ENCODE peak calls at places on chromosomes 7 and 10, in five cellular contexts. One of them, this sample, is unnamed.

GRCh38 chr7:127047521-127047920 is 205.2 kb downstream of the GRM8 start:
- DNase-seq in HepG2: no peak
- DNase-seq in GM12878: no peak
- DNase-seq in psoas muscle: no peak
- DNase-seq in IMR-90: no peak
- DNase-seq in this sample: peak; percentile 3

GRCh38 chr10:7804216-7804615 is 14.1 kb upstream of the TAF3 start:
- DNase-seq in GM12878: no peak
- DNase-seq in HepG2: no peak
- DNase-seq in psoas muscle: no peak
- DNase-seq in IMR-90: no peak
- DNase-seq in this sample: no peak

GRCh38 chr10:110792476-110792875 is 79.3 kb upstream of the PDCD4 start:
- DNase-seq in GM12878: no peak
- DNase-seq in psoas muscle: no peak
- DNase-seq in IMR-90: no peak
- DNase-seq in HepG2: no peak
- DNase-seq in this sample: no peak

GRCh38 chr10:47079177-47079580 is 168.0 kb downstream of the PTPN20 start:
- DNase-seq in psoas muscle: no peak
- DNase-seq in HepG2: no peak
- DNase-seq in IMR-90: peak; percentile 67
- DNase-seq in GM12878: no peak
- DNase-seq in this sample: peak; percentile 4

GRCh38 chr7:39339591-39339990 is 226.6 kb upstream of the YAE1 start:
- DNase-seq in HepG2: no peak
- DNase-seq in IMR-90: no peak
- DNase-seq in GM12878: no peak
- DNase-seq in psoas muscle: no peak
- DNase-seq in this sample: no peak

GRCh38 chr10:110643670-110644597 is at the start of gene RBM20:
- DNase-seq in HepG2: no peak
- DNase-seq in IMR-90: no peak
- DNase-seq in GM12878: no peak
- DNase-seq in psoas muscle: peak; percentile 62
- DNase-seq in this sample: no peak

GRCh38 chr10:117159390-117159789 is 21.3 kb upstream of the VAX1 start:
- DNase-seq in GM12878: no peak
- DNase-seq in psoas muscle: no peak
- DNase-seq in HepG2: no peak
- DNase-seq in IMR-90: no peak
- DNase-seq in this sample: no peak

GRCh38 chr7:133910761-133911160 is 216.4 kb upstream of the LRGUK start:
- DNase-seq in GM12878: no peak
- DNase-seq in HepG2: no peak
- DNase-seq in IMR-90: no peak
- DNase-seq in psoas muscle: no peak
- DNase-seq in this sample: no peak

GRCh38 chr7:64558323-64558705 is 4.6 kb downstream of the ZNF680 start:
- DNase-seq in IMR-90: no peak
- DNase-seq in psoas muscle: no peak
- DNase-seq in HepG2: no peak
- DNase-seq in GM12878: no peak
- DNase-seq in this sample: no peak

GRCh38 chr7:50724526-50725520 is 57.9 kb downstream of the GRB10 start:
- DNase-seq in HepG2: no peak
- DNase-seq in IMR-90: no peak
- DNase-seq in psoas muscle: no peak
- DNase-seq in GM12878: no peak
- DNase-seq in this sample: no peak

GRCh38 chr7:70432567-70433001 is 699.4 kb upstream of the GALNT17 start:
- DNase-seq in GM12878: no peak
- DNase-seq in psoas muscle: no peak
- DNase-seq in IMR-90: no peak
- DNase-seq in HepG2: no peak
- DNase-seq in this sample: no peak

GRCh38 chr10:126001579-126001978 is 105.2 kb downstream of the FANK1 start:
- DNase-seq in HepG2: no peak
- DNase-seq in psoas muscle: no peak
- DNase-seq in IMR-90: no peak
- DNase-seq in GM12878: no peak
- DNase-seq in this sample: no peak

GRCh38 chr10:99945286-99945685 is 64.5 kb downstream of the DNMBP start:
- DNase-seq in HepG2: no peak
- DNase-seq in GM12878: no peak
- DNase-seq in IMR-90: peak; percentile 93
- DNase-seq in psoas muscle: peak; percentile 40
- DNase-seq in this sample: peak; percentile 83

GRCh38 chr10:8035641-8036520 is 18.6 kb upstream of the GATA3 start:
- DNase-seq in HepG2: no peak
- DNase-seq in IMR-90: no peak
- DNase-seq in GM12878: no peak
- DNase-seq in psoas muscle: no peak
- DNase-seq in this sample: no peak

GRCh38 chr10:67779455-67780205 is 58.4 kb downstream of the DNAJC12 start:
- DNase-seq in IMR-90: peak; percentile 84
- DNase-seq in HepG2: peak; percentile 73
- DNase-seq in psoas muscle: no peak
- DNase-seq in GM12878: no peak
- DNase-seq in this sample: peak; percentile 77

GRCh38 chr10:6498771-6499170 is 81.3 kb downstream of the PRKCQ start:
- DNase-seq in psoas muscle: no peak
- DNase-seq in HepG2: no peak
- DNase-seq in GM12878: no peak
- DNase-seq in IMR-90: no peak
- DNase-seq in this sample: peak; percentile 70

GRCh38 chr10:25206693-25207414 is 32.1 kb downstream of the GPR158 start:
- DNase-seq in HepG2: no peak
- DNase-seq in GM12878: no peak
- DNase-seq in psoas muscle: no peak
- DNase-seq in IMR-90: no peak
- DNase-seq in this sample: no peak

GRCh38 chr10:119237722-119238436 is 30.5 kb downstream of the GRK5 start:
- DNase-seq in HepG2: no peak
- DNase-seq in IMR-90: peak; percentile 52
- DNase-seq in psoas muscle: no peak
- DNase-seq in GM12878: no peak
- DNase-seq in this sample: peak; percentile 27

GRCh38 chr7:75732764-75733630 is 5.7 kb downstream of the HIP1 start:
- DNase-seq in HepG2: no peak
- DNase-seq in psoas muscle: peak; percentile 61
- DNase-seq in IMR-90: peak; percentile 91
- DNase-seq in GM12878: no peak
- DNase-seq in this sample: no peak

GRCh38 chr10:75772153-75772887 is 340.9 kb downstream of the LRMDA start:
- DNase-seq in GM12878: no peak
- DNase-seq in psoas muscle: no peak
- DNase-seq in IMR-90: no peak
- DNase-seq in HepG2: no peak
- DNase-seq in this sample: peak; percentile 26

GRCh38 chr10:115948415-115948814 is 324.6 kb downstream of the GFRA1 start:
- DNase-seq in GM12878: no peak
- DNase-seq in HepG2: no peak
- DNase-seq in IMR-90: peak; percentile 33
- DNase-seq in psoas muscle: no peak
- DNase-seq in this sample: no peak

GRCh38 chr10:87095241-87095945 is 387 bp downstream of the SHLD2 start:
- DNase-seq in psoas muscle: peak; percentile 90
- DNase-seq in GM12878: peak; percentile 43
- DNase-seq in HepG2: peak; percentile 76
- DNase-seq in IMR-90: peak; percentile 80
- DNase-seq in this sample: peak; percentile 67

GRCh38 chr10:77606751-77607150 is 30.9 kb downstream of the KCNMA1 start:
- DNase-seq in GM12878: no peak
- DNase-seq in HepG2: no peak
- DNase-seq in IMR-90: no peak
- DNase-seq in psoas muscle: no peak
- DNase-seq in this sample: peak; percentile 86

GRCh38 chr7:75928600-75928939 is 13.6 kb downstream of the POR start:
- DNase-seq in GM12878: peak; percentile 61
- DNase-seq in psoas muscle: no peak
- DNase-seq in HepG2: no peak
- DNase-seq in IMR-90: no peak
- DNase-seq in this sample: no peak

GRCh38 chr10:104067525-104067924 is 18.2 kb downstream of the COL17A1 start:
- DNase-seq in psoas muscle: no peak
- DNase-seq in IMR-90: no peak
- DNase-seq in HepG2: no peak
- DNase-seq in GM12878: no peak
- DNase-seq in this sample: no peak

GRCh38 chr10:97889461-97890265 is 40.0 kb downstream of the GOLGA7B start:
- DNase-seq in GM12878: no peak
- DNase-seq in IMR-90: peak; percentile 28
- DNase-seq in psoas muscle: no peak
- DNase-seq in HepG2: no peak
- DNase-seq in this sample: peak; percentile 91

GRCh38 chr10:43961523-43962345 is 313.1 kb upstream of the ZNF32 start:
- DNase-seq in psoas muscle: no peak
- DNase-seq in IMR-90: no peak
- DNase-seq in HepG2: no peak
- DNase-seq in GM12878: no peak
- DNase-seq in this sample: no peak

GRCh38 chr7:131327049-131327625 is 539 bp upstream of the MKLN1 start:
- DNase-seq in HepG2: peak; percentile 38
- DNase-seq in GM12878: no peak
- DNase-seq in IMR-90: peak; percentile 79
- DNase-seq in psoas muscle: no peak
- DNase-seq in this sample: peak; percentile 61

GRCh38 chr7:2416659-2417058 is 13.2 kb downstream of the CHST12 start:
- DNase-seq in GM12878: no peak
- DNase-seq in IMR-90: no peak
- DNase-seq in HepG2: no peak
- DNase-seq in psoas muscle: no peak
- DNase-seq in this sample: no peak

GRCh38 chr7:2409745-2410414 is 6.5 kb downstream of the CHST12 start:
- DNase-seq in IMR-90: no peak
- DNase-seq in GM12878: no peak
- DNase-seq in psoas muscle: no peak
- DNase-seq in HepG2: no peak
- DNase-seq in this sample: no peak

GRCh38 chr7:2411049-2411448 is 7.6 kb downstream of the CHST12 start:
- DNase-seq in psoas muscle: no peak
- DNase-seq in IMR-90: no peak
- DNase-seq in HepG2: no peak
- DNase-seq in GM12878: no peak
- DNase-seq in this sample: no peak

GRCh38 chr7:2412587-2413201 is 9.3 kb downstream of the CHST12 start:
- DNase-seq in HepG2: no peak
- DNase-seq in IMR-90: peak; percentile 30
- DNase-seq in psoas muscle: no peak
- DNase-seq in GM12878: no peak
- DNase-seq in this sample: no peak

GRCh38 chr7:2411815-2412586 is 8.6 kb downstream of the CHST12 start:
- DNase-seq in IMR-90: no peak
- DNase-seq in psoas muscle: no peak
- DNase-seq in GM12878: no peak
- DNase-seq in HepG2: peak; percentile 88
- DNase-seq in this sample: no peak
- TF ChIP-seq CTCF in IMR-90: no peak
- TF ChIP-seq CTCF in psoas muscle: no peak
- TF ChIP-seq CTCF in GM12878: no peak
- TF ChIP-seq CTCF in HepG2: no peak
- TF ChIP-seq CTCF in this sample: no peak

DNA sequence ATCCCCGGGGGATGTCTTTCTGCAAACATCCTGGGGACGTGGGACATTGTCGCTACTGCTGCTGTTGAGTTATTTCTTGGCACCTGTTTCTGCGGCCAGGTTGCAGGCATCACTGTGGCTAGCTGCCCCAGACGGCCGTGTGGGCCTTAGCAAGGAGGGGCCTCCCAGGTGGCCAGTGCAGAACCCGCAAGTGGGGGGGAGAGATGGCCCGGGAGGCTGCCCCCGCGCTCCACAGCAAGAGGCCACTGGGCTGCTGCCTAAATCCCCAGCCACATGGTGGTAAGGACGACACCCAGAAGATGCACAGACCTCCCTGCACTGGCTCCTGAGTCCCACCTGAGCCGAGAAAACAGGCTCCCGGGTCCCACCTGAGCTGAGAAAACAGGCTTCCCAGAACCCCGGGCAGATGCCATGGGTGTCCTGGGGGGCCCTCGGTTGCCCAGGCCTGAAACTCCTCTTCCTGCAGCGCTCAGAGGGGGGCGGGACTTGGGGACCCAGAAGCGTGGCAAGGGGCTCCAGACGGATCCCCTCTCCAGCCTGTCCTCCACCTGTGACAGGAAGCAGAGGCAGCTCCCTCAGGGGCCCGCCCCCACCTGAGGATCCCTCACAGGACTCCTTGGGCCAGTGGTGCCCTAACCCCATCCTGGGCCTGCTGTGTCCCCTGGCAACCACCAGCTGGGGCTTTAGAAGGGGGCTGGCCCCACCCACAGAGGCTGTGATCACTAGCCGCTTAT is 952 bp upstream of the MAFK start:
- DNase-seq in IMR-90: no peak
- DNase-seq in GM12878: no peak
- DNase-seq in HepG2: no peak
- DNase-seq in psoas muscle: peak; percentile 28
- DNase-seq in this sample: no peak
- H3K4me3 ChIP-seq in IMR-90: no peak overlapping the region
- H3K4me3 ChIP-seq in GM12878: no peak overlapping the region
- H3K4me3 ChIP-seq in HepG2: no peak overlapping the region
- H3K4me3 ChIP-seq in psoas muscle: peak overlapping the region; percentile 78
- H3K4me3 ChIP-seq in this sample: no peak overlapping the region

GRCh38 chr10:112082134-112082533 is 101.4 kb downstream of the GPAM start:
- DNase-seq in HepG2: no peak
- DNase-seq in GM12878: no peak
- DNase-seq in psoas muscle: no peak
- DNase-seq in IMR-90: no peak
- DNase-seq in this sample: no peak

GRCh38 chr10:112083526-112083925 is 100.0 kb downstream of the GPAM start:
- DNase-seq in HepG2: no peak
- DNase-seq in GM12878: no peak
- DNase-seq in IMR-90: no peak
- DNase-seq in psoas muscle: no peak
- DNase-seq in this sample: no peak

GRCh38 chr10:112080284-112080683 is 103.3 kb downstream of the GPAM start:
- DNase-seq in psoas muscle: no peak
- DNase-seq in GM12878: no peak
- DNase-seq in IMR-90: no peak
- DNase-seq in HepG2: no peak
- DNase-seq in this sample: no peak

GRCh38 chr10:112078003-112078402 is 105.6 kb downstream of the GPAM start:
- DNase-seq in GM12878: no peak
- DNase-seq in IMR-90: no peak
- DNase-seq in psoas muscle: no peak
- DNase-seq in HepG2: no peak
- DNase-seq in this sample: no peak
- H3K27me3 ChIP-seq in GM12878: no peaks in the 10 kb centered on the region
- H3K27me3 ChIP-seq in IMR-90: no peaks in the 10 kb centered on the region
- H3K27me3 ChIP-seq in psoas muscle: no peaks in the 10 kb centered on the region
- H3K27me3 ChIP-seq in HepG2: no peaks in the 10 kb centered on the region
- H3K27me3 ChIP-seq in this sample: no peaks in the 10 kb centered on the region

DNA sequence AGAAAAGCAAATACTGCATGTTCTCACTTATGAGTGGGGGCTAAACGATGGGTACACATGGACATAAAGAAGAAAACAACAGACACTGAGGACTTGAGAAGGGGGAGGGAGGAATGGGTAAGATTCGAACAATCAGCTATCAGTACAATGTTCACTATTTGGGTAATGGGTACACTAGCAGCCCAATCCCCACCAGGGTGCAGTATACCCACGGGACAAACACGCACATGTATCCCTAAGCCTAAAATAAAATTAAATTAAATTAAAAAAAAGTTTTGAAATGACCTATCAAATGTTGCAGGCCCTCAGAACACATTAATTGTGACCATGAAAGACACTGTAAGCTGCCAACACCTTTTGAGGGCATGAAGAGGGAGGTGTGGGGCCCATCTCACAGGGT is 316.0 kb downstream of the WDR37 start:
- DNase-seq in GM12878: no peak
- DNase-seq in HepG2: no peak
- DNase-seq in psoas muscle: no peak
- DNase-seq in IMR-90: no peak
- DNase-seq in this sample: no peak
- TF ChIP-seq CTCF in GM12878: no peak
- TF ChIP-seq CTCF in HepG2: no peak
- TF ChIP-seq CTCF in psoas muscle: no peak
- TF ChIP-seq CTCF in IMR-90: no peak
- TF ChIP-seq CTCF in this sample: no peak

This sample was measured in bronchial epithelial cell.